ENCODE peak calls at places on chromosomes 11 and 22, in eight cellular contexts. D, X, V, J, C, F, O and U are unnamed samples.

GRCh38 chr11:126355926-126356897 is 726 bp downstream of the ST3GAL4 start:
- DNase-seq in D (no peak), X (peak), V (no peak), J (no peak), C (no peak), F (no peak), O (no peak), U (peak)

GRCh38 chr22:23533328-23533762 is 46.7 kb downstream of the IGLL1 start:
- DNase-seq in D (no peak), X (peak), V (peak), J (no peak), C (peak), F (no peak), O (no peak), U (peak)

GRCh38 chr11:26580929-26581328 is 8.9 kb upstream of the MUC15 start:
- DNase-seq in D (no peak), X (no peak), V (no peak), J (no peak), C (no peak), F (no peak), O (no peak), U (no peak)

GRCh38 chr11:79419120-79419519 is 21.7 kb downstream of the TENM4 start:
- DNase-seq in D (no peak), X (peak), V (peak), J (no peak), C (peak), F (no peak), O (no peak), U (no peak)

GRCh38 chr22:43707650-43708049 is 104.5 kb downstream of the EFCAB6 start:
- DNase-seq in D (no peak), X (no peak), V (no peak), J (no peak), C (no peak), F (no peak), O (no peak), U (no peak)

GRCh38 chr11:6284250-6284649 is 24.6 kb downstream of the CCKBR start:
- DNase-seq in D (no peak), X (no peak), V (no peak), J (no peak), C (no peak), F (no peak), O (no peak), U (no peak)

GRCh38 chr11:59845399-59845798 is at the start of gene CBLIF:
- DNase-seq in D (no peak), X (no peak), V (no peak), J (no peak), C (no peak), F (no peak), O (no peak), U (no peak)

GRCh38 chr11:3218483-3219280 is at the start of gene MRGPRG:
- DNase-seq in D (no peak), X (no peak), V (no peak), J (no peak), C (no peak), F (peak), O (peak), U (peak)

GRCh38 chr22:23817146-23817545 is 21.7 kb downstream of the DERL3 start:
- DNase-seq in D (no peak), X (no peak), V (no peak), J (no peak), C (no peak), F (no peak), O (no peak), U (no peak)

GRCh38 chr11:112961751-112962747 is 829 bp downstream of the NCAM1 start:
- DNase-seq in D (no peak), X (no peak), V (no peak), J (no peak), C (no peak), F (peak), O (no peak), U (peak)

GRCh38 chr22:37330200-37331033 is 48.1 kb downstream of the CYTH4 start:
- DNase-seq in D (no peak), X (peak), V (peak), J (peak), C (peak), F (no peak), O (no peak), U (no peak)

GRCh38 chr22:38989461-38989860 is 7.3 kb downstream of the APOBEC3B start:
- DNase-seq in D (no peak), X (no peak), V (no peak), J (no peak), C (no peak), F (no peak), O (no peak), U (no peak)

GRCh38 chr11:65854161-65854592 is 3.8 kb downstream of the CFL1 start:
- DNase-seq in D (no peak), X (peak), V (no peak), J (no peak), C (no peak), F (no peak), O (no peak), U (no peak)

GRCh38 chr22:30287626-30288413 is 1.5 kb downstream of the CASTOR1 start:
- DNase-seq in D (peak), X (peak), V (peak), J (peak), C (peak), F (peak), O (peak), U (peak)

GRCh38 chr11:60919956-60920355 is 4.3 kb upstream of the TMEM132A start:
- DNase-seq in D (no peak), X (no peak), V (no peak), J (no peak), C (no peak), F (no peak), O (no peak), U (no peak)

GRCh38 chr22:46758867-46759290 is 3.6 kb upstream of the TBC1D22A start:
- DNase-seq in D (no peak), X (peak), V (peak), J (peak), C (peak), F (no peak), O (no peak), U (no peak)

GRCh38 chr22:47083379-47083986 is 321.0 kb downstream of the TBC1D22A start:
- DNase-seq in D (no peak), X (no peak), V (no peak), J (no peak), C (no peak), F (no peak), O (peak), U (no peak)

GRCh38 chr22:38034278-38034882 is 22.8 kb upstream of the PICK1 start:
- DNase-seq in D (peak), X (peak), V (peak), J (no peak), C (peak), F (peak), O (no peak), U (peak)

GRCh38 chr11:8287297-8288070 is 23.8 kb upstream of the LMO1 start:
- DNase-seq in D (no peak), X (no peak), V (no peak), J (no peak), C (no peak), F (no peak), O (peak), U (no peak)

GRCh38 chr11:42521994-42522393 is 789.8 kb upstream of the API5 start:
- DNase-seq in D (no peak), X (no peak), V (no peak), J (no peak), C (no peak), F (no peak), O (no peak), U (no peak)

GRCh38 chr11:121703166-121703565 is 250.4 kb upstream of the SORL1-AS1 start:
- DNase-seq in D (no peak), X (no peak), V (no peak), J (no peak), C (no peak), F (no peak), O (no peak), U (no peak)

GRCh38 chr22:28414017-28414416 is 265.6 kb downstream of the TTC28 start:
- DNase-seq in D (no peak), X (no peak), V (no peak), J (no peak), C (peak), F (no peak), O (no peak), U (no peak)

GRCh38 chr11:92627615-92628201 is 341.7 kb upstream of the MTNR1B start:
- DNase-seq in D (no peak), X (no peak), V (no peak), J (no peak), C (peak), F (no peak), O (no peak), U (no peak)

GRCh38 chr11:10725114-10725906 is 25.7 kb upstream of the CTR9 start:
- DNase-seq in D (no peak), X (no peak), V (no peak), J (no peak), C (peak), F (no peak), O (no peak), U (no peak)

GRCh38 chr11:130407978-130408377 is 20.4 kb downstream of the ADAMTS8 start:
- DNase-seq in D (no peak), X (no peak), V (no peak), J (no peak), C (peak), F (peak), O (no peak), U (no peak)

GRCh38 chr11:1869427-1870325 is 16.8 kb downstream of the LSP1 start:
- DNase-seq in D (no peak), X (peak), V (peak), J (no peak), C (no peak), F (peak), O (no peak), U (no peak)

GRCh38 chr11:114891911-114892310 is 213.6 kb downstream of the NXPE2 start:
- DNase-seq in D (no peak), X (no peak), V (no peak), J (no peak), C (no peak), F (no peak), O (no peak), U (no peak)

GRCh38 chr11:9017773-9018172 is 14.0 kb upstream of the NRIP3 start:
- DNase-seq in D (no peak), X (no peak), V (no peak), J (no peak), C (peak), F (peak), O (no peak), U (no peak)

GRCh38 chr11:1219836-1220810 is 2.7 kb upstream of the MUC5B start:
- DNase-seq in D (no peak), X (peak), V (no peak), J (no peak), C (no peak), F (no peak), O (peak), U (peak)

GRCh38 chr11:3146612-3147256 is 18.4 kb downstream of the OSBPL5 start:
- DNase-seq in D (no peak), X (no peak), V (no peak), J (no peak), C (peak), F (no peak), O (no peak), U (no peak)

GRCh38 chr11:123616505-123617198 is 37.8 kb downstream of the SCN3B start:
- DNase-seq in D (no peak), X (no peak), V (no peak), J (no peak), C (peak), F (peak), O (no peak), U (peak)

GRCh38 chr11:28833670-28834069 is 725.5 kb downstream of the METTL15 start:
- DNase-seq in D (no peak), X (no peak), V (no peak), J (no peak), C (peak), F (no peak), O (no peak), U (no peak)

GRCh38 chr22:47124451-47124881 is 362.0 kb downstream of the TBC1D22A start:
- DNase-seq in D (no peak), X (no peak), V (no peak), J (no peak), C (no peak), F (no peak), O (no peak), U (no peak)

GRCh38 chr11:12245091-12245490 is 132.3 kb upstream of the PARVA start:
- DNase-seq in D (no peak), X (no peak), V (no peak), J (no peak), C (no peak), F (no peak), O (no peak), U (no peak)

GRCh38 chr11:34242037-34242625 is 115.7 kb downstream of the ABTB2 start:
- DNase-seq in D (no peak), X (no peak), V (peak), J (no peak), C (peak), F (no peak), O (no peak), U (no peak)
- TF ChIP-seq POLR2A in D (no peak), X (no peak), V (no peak), J (no peak), C (no peak), F (no peak), O (no peak), U (no peak)

GRCh38 chr11:103673773-103674172 is 362.7 kb upstream of the DDI1 start:
- DNase-seq in D (no peak), X (no peak), V (no peak), J (no peak), C (peak), F (no peak), O (no peak), U (no peak)

GRCh38 chr11:103668859-103669258 is 367.6 kb upstream of the DDI1 start:
- DNase-seq in D (no peak), X (no peak), V (no peak), J (no peak), C (no peak), F (no peak), O (no peak), U (no peak)

GRCh38 chr11:103676413-103676812 is 360.0 kb upstream of the DDI1 start:
- DNase-seq in D (no peak), X (no peak), V (no peak), J (no peak), C (no peak), F (no peak), O (no peak), U (no peak)

GRCh38 chr11:103671143-103671651 is 365.2 kb upstream of the DDI1 start:
- DNase-seq in D (no peak), X (no peak), V (no peak), J (no peak), C (no peak), F (no peak), O (no peak), U (no peak)
- H3K4me3 ChIP-seq in D (no peak), X (no peak), V (no peak), J (no peak), C (no peak), F (no peak), O (no peak), U (no peak)

GRCh38 chr11:46492540-46492939 is 101.0 kb upstream of the CHRM4 start:
- DNase-seq in D (no peak), X (no peak), V (no peak), J (no peak), C (no peak), F (peak), O (no peak), U (no peak)
- TF ChIP-seq POLR2A in D (no peak), X (no peak), V (no peak), J (no peak), C (no peak), F (no peak), O (no peak), U (no peak)

DNA sequence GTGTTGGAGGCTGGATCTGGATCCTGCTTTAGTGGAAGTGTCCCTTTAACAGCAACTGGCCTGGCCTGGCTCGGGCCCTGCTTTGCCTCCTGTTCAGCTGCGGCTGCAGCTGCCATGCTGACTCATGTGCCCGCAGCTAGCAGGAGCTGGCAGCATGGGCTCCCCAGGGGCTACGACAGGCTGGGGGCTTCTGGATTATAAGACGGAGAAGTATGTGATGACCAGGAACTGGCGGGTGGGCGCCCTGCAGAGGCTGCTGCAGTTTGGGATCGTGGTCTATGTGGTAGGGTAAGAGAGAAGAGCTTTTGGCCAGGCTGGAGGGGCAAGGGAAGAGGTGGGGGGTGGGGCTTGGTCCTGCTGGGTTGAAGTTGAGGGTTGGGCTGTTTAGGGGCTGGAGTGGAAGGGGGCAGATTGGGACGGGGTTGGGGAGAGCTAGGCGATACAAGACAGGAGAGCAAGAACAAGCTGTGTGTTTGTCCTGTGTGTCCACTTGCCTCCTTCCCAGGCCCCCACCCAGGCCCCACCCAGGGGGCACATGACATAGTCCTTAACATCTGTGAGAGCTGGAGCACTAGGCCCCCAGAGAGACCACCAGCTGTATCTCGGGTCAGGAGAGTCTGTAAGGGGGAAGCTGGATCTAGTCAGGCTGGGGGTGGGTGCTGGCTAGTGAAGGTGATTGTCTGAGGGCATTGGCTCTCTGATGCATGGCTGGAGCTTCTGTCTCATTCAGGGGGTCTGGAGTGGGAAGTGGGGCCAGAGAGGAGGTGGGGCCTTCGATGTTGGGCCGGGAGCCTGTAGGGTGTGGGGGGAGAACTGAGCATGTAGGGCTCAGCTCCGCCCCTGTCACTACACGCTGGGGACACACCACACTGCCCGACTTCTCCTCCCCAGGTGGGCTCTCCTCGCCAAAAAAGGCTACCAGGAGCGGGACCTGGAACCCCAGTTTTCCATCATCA is at the start of gene P2RX6:
- DNase-seq in D (no peak), X (no peak), V (no peak), J (no peak), C (peak), F (no peak), O (no peak), U (peak)
- H3K4me3 ChIP-seq in D (peak), X (peak), V (peak), J (peak), C (peak), F (peak), O (no peak), U (peak)

GRCh38 chr22:36239401-36240171 is at the start of gene APOL2:
- DNase-seq in D (peak), X (peak), V (peak), J (peak), C (peak), F (peak), O (peak), U (peak)
- TF ChIP-seq POLR2A in D (peak), X (peak), V (no peak), J (peak), C (peak), F (peak), O (no peak), U (peak)

GRCh38 chr11:31480930-31481329 is 28.5 kb downstream of the IMMP1L start:
- DNase-seq in D (no peak), X (no peak), V (no peak), J (no peak), C (no peak), F (no peak), O (no peak), U (no peak)

GRCh38 chr11:31474083-31474482 is 35.3 kb downstream of the IMMP1L start:
- DNase-seq in D (no peak), X (no peak), V (no peak), J (no peak), C (no peak), F (no peak), O (no peak), U (no peak)

GRCh38 chr11:31479073-31479472 is 30.3 kb downstream of the IMMP1L start:
- DNase-seq in D (no peak), X (no peak), V (no peak), J (no peak), C (no peak), F (no peak), O (no peak), U (no peak)

DNA sequence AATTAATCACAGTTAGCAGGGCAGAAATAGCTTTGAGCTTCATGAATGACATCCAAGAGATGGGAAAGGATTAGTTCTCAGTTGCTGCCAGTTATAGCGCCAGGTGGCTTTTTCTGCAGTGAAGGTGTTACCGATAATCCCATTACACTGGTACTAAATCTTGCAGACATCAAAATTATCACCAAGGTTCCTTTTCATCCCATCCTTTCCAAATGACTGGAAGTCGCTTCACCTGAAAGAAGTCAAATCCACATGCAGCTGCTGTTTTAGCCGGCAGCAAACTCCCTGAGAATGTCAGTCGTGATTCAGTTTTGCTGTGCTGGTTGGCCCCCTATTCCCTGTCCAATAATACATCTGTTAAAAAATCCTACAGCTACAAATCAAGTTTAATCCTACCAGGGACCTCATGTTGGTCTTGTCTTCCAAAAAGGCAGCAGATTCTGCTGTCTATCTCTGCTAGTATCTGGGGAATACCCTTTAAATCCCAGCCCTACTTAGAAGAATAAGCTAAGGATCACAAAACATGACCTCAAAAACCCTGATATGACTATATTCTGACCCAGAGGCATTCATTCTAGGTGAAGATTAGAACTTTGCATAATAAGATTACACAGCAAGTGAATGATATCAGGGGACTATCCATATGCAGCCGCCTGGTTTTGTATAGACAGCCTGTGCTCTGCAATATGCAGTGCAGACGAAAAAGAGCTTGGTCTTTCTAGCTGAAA is 31.7 kb downstream of the IMMP1L start:
- DNase-seq in D (no peak), X (no peak), V (no peak), J (no peak), C (no peak), F (no peak), O (no peak), U (no peak)
- H3K4me3 ChIP-seq in D (no peak), X (no peak), V (no peak), J (no peak), C (no peak), F (no peak), O (no peak), U (no peak)

GRCh38 chr11:45818961-45819605 is 14.1 kb downstream of the SLC35C1 start:
- DNase-seq in D (no peak), X (no peak), V (no peak), J (no peak), C (no peak), F (peak), O (peak), U (no peak)
- TF ChIP-seq POLR2A in D (no peak), X (no peak), V (no peak), J (no peak), C (no peak), F (no peak), O (no peak), U (no peak)